ENCODE peak calls at places on chromosome 17, in four cellular contexts. Y, V, N and A are unnamed samples.
A peak's percentile ranks its signal among the peaks of the same experiment; 100 is the strongest.

GRCh38 chr17:16593356-16594102 is 24.5 kb upstream of the ZNF287 start:
- DNase-seq in V (no peak), Y (no peak), N (peak; percentile 43), A (no peak)

GRCh38 chr17:40025991-40026815 is 11.0 kb downstream of the CSF3 start:
- DNase-seq in V (no peak), Y (no peak), N (no peak), A (peak; percentile 34)

GRCh38 chr17:17084317-17084835 is 42.1 kb downstream of the MPRIP start:
- DNase-seq in N (no peak), Y (no peak), V (peak; percentile 0), A (peak; percentile 11)

GRCh38 chr17:62804822-62805221 is 3.3 kb downstream of the MARCHF10 start:
- DNase-seq in Y (no peak), N (no peak), V (no peak), A (no peak)

GRCh38 chr17:82188001-82188961 is 24.4 kb downstream of the CCDC57 start:
- DNase-seq in Y (no peak), V (no peak), N (no peak), A (no peak)

GRCh38 chr17:16989953-16990860 is 18.3 kb upstream of the TNFRSF13B start:
- DNase-seq in N (no peak), Y (no peak), V (no peak), A (no peak)

GRCh38 chr17:33292981-33293867 is at the start of gene ASIC2:
- DNase-seq in Y (no peak), N (no peak), V (peak; percentile 6), A (peak; percentile 24)

GRCh38 chr17:2701996-2702741 is 9.4 kb downstream of the CLUH start:
- DNase-seq in V (no peak), N (no peak), Y (peak; percentile 7), A (no peak)

GRCh38 chr17:38656959-38657823 is 17.6 kb downstream of the EPOP start:
- DNase-seq in N (no peak), V (peak; percentile 44), Y (no peak), A (no peak)

GRCh38 chr17:73359255-73359816 is 47.5 kb upstream of the CDC42EP4 start:
- DNase-seq in Y (no peak), N (no peak), V (no peak), A (no peak)

GRCh38 chr17:42894283-42895184 is 6.1 kb upstream of the G6PC1 start:
- DNase-seq in V (peak; percentile 88), Y (peak; percentile 59), N (no peak), A (no peak)

GRCh38 chr17:882827-883585 is 96.6 kb downstream of the NXN start:
- DNase-seq in Y (no peak), V (peak; percentile 89), N (peak; percentile 75), A (peak; percentile 84)

GRCh38 chr17:29412780-29413565 is 22.8 kb downstream of the TAOK1 start:
- DNase-seq in N (no peak), V (no peak), Y (no peak), A (no peak)

GRCh38 chr17:82496529-82497434 is 22.8 kb upstream of the FOXK2 start:
- DNase-seq in V (peak; percentile 97), N (peak; percentile 95), Y (peak; percentile 97), A (peak; percentile 97)

GRCh38 chr17:59004338-59005111 is 102.2 kb downstream of the TRIM37 start:
- DNase-seq in V (peak; percentile 80), Y (peak; percentile 35), N (peak; percentile 88), A (peak; percentile 58)

GRCh38 chr17:11319894-11320293 is 78.9 kb downstream of the SHISA6 start:
- DNase-seq in V (no peak), N (no peak), Y (no peak), A (no peak)

GRCh38 chr17:19750835-19751234 is 2.7 kb upstream of the ALDH3A1 start:
- DNase-seq in V (no peak), N (no peak), Y (no peak), A (peak; percentile 19)

GRCh38 chr17:42617956-42618431 is 8.5 kb downstream of the TUBG1 start:
- DNase-seq in Y (no peak), N (no peak), V (peak; percentile 46), A (no peak)

GRCh38 chr17:83198366-83199341 is 119.2 kb downstream of the METRNL start:
- DNase-seq in V (peak; percentile 3), Y (peak; percentile 25), N (peak; percentile 4), A (no peak)

GRCh38 chr17:6110592-6110991 is 40.4 kb downstream of the WSCD1 start:
- DNase-seq in Y (no peak), V (no peak), N (no peak), A (no peak)

GRCh38 chr17:34988644-34989043 is 8.3 kb downstream of the LIG3 start:
- DNase-seq in V (no peak), Y (no peak), N (no peak), A (no peak)

GRCh38 chr17:73431401-73432205 is 119.8 kb upstream of the CDC42EP4 start:
- DNase-seq in Y (no peak), N (no peak), V (no peak), A (no peak)

GRCh38 chr17:51088287-51088686 is 32.4 kb downstream of the SPAG9 start:
- DNase-seq in Y (no peak), N (no peak), V (no peak), A (no peak)

GRCh38 chr17:48540213-48540612 is 4.7 kb downstream of the HOXB2 start:
- DNase-seq in Y (no peak), V (no peak), N (no peak), A (no peak)

GRCh38 chr17:47279062-47279801 is 25.6 kb downstream of the ITGB3 start:
- DNase-seq in N (peak; percentile 67), Y (no peak), V (peak; percentile 19), A (peak; percentile 69)

DNA sequence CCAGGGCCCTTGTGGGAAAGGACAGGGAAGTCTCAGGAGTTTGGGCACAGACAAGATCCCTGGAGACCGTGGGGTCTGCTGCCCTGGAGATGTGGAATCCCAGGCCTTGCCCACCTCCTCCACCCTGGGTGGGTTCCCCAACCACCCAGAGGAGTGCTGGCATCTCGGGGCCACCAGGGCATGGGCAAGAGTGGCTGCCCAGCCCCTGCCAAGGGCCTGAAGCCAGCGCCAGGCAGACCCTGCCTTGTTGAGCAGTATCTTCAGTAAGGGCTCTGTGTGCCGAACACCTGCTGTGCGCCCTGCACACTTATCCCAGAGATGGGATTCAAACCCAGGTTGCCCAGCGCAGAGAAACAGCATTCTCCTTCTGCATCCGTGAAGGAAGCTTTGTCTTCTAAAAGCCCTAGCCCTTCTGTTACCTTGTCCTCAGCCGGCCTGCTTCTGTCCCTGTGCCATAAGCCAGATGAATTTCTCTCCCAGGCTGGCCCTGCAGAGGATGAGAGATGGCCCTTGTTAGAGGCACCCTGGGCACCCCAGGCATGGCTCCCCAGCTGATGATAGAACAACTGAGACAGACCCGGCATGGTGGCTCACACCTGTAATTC is 32.4 kb downstream of the TMEM235 start:
- DNase-seq in Y (no peak), V (no peak), N (no peak), A (no peak)
- H3K4me1 ChIP-seq in Y (no peaks in the 10 kb centered on the region), V (peaks cover 19% of the 10 kb centered on the region), N (no peaks in the 10 kb centered on the region), A (peaks cover 10% of the 10 kb centered on the region)

DNA sequence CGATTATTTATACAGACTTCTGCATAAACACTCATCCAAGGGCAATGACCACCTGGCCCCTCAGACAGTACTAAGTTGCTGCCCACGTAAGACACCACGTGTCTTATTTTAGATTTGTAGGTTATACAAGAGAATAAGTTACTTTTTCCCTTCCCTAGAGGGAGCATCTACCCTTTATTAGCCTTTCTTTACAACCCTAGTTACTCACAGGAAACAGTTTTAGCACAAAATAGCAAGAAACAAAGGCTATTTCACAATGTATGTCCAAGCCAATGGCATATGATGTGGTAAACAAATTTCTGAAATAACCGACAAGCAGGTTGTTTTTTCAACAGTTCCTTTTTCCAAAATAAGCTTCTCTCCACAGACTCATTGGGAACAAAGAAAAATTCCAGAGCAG is 50.1 kb upstream of the ERN1 start:
- DNase-seq in Y (no peak), N (no peak), V (no peak), A (no peak)
- TF ChIP-seq CTCF in Y (no peak), N (no peak), V (no peak), A (peak; percentile 26)

DNA sequence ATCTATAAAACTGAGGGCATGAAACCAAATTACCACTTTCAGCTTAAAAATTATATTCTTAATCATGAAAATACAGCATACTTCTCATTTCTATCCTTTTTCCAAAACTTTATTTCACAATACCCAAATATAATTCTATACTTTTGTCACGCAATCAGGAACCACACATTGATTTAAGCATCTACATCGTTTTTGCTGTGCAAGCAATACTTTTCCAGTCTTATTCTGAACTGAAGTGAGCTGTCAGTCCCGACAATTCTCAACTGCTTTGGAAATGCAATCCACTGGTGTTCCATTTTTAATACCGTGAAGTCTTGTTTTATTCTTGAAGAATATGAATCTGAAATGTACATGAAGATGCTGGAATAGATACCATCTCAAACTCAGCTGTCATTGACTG is 60.1 kb upstream of the NOL11 start:
- DNase-seq in Y (no peak), V (no peak), N (no peak), A (no peak)
- TF ChIP-seq POLR2A in Y (no peak), V (no peak), N (no peak), A (no peak)

GRCh38 chr17:44734272-44734671 is 24.5 kb upstream of the ADAM11 start:
- DNase-seq in N (no peak), Y (no peak), V (no peak), A (no peak)
- H3K4me1 ChIP-seq in N (no peaks in the 10 kb centered on the region), Y (no peaks in the 10 kb centered on the region), V (no peaks in the 10 kb centered on the region), A (no peaks in the 10 kb centered on the region)

GRCh38 chr17:77476920-77477805 is 336.4 kb downstream of the SEC14L1 start:
- DNase-seq in Y (no peak), N (peak; percentile 74), V (peak; percentile 30), A (peak; percentile 68)
- TF ChIP-seq CTCF in Y (no peak), N (peak; percentile 34), V (no peak), A (no peak)